ENCODE peak calls at places on chromosome 6, in six cellular contexts. C, L, J, U, M and B are unnamed samples.

GRCh38 chr6:85435872-85436271 is 14.0 kb upstream of the NT5E start:
- DNase-seq in C (no peak), L (no peak), J (no peak), U (no peak), M (no peak), B (no peak)

GRCh38 chr6:61711849-61712248 is 574.2 kb downstream of the KHDRBS2 start:
- DNase-seq in C (no peak), L (peak; percentile 10), J (no peak), U (no peak), M (no peak), B (no peak)

GRCh38 chr6:42012501-42013133 is 37.7 kb upstream of the TAF8 start:
- DNase-seq in C (peak; percentile 9), L (no peak), J (no peak), U (no peak), M (no peak), B (no peak)

GRCh38 chr6:168314948-168315347 is 4.6 kb downstream of the DACT2 start:
- DNase-seq in C (no peak), L (no peak), J (no peak), U (no peak), M (no peak), B (no peak)

GRCh38 chr6:145887969-145888368 is 73.4 kb upstream of the FBXO30 start:
- DNase-seq in C (peak; percentile 23), L (peak; percentile 38), J (no peak), U (no peak), M (no peak), B (no peak)

GRCh38 chr6:114435985-114436384 is 93.2 kb upstream of the HS3ST5 start:
- DNase-seq in C (no peak), L (no peak), J (no peak), U (no peak), M (no peak), B (no peak)

GRCh38 chr6:130366011-130366963 is at the start of gene TMEM200A:
- DNase-seq in C (peak; percentile 48), L (no peak), J (peak; percentile 86), U (peak; percentile 36), M (peak; percentile 54), B (no peak)

GRCh38 chr6:15993716-15994228 is 135.1 kb upstream of the MYLIP start:
- DNase-seq in C (no peak), L (no peak), J (no peak), U (no peak), M (no peak), B (no peak)

GRCh38 chr6:112331306-112331705 is 15.8 kb upstream of the RFPL4B start:
- DNase-seq in C (no peak), L (no peak), J (peak; percentile 52), U (no peak), M (no peak), B (no peak)

GRCh38 chr6:106692112-106692822 is 62.9 kb downstream of the QRSL1 start:
- DNase-seq in C (peak; percentile 2), L (no peak), J (peak; percentile 43), U (no peak), M (no peak), B (no peak)

GRCh38 chr6:35710241-35710847 is 21.6 kb upstream of the FKBP5 start:
- DNase-seq in C (no peak), L (peak; percentile 47), J (no peak), U (no peak), M (no peak), B (no peak)

GRCh38 chr6:44049163-44049988 is 77.9 kb downstream of the MRPL14 start:
- DNase-seq in C (no peak), L (no peak), J (peak; percentile 63), U (peak; percentile 53), M (peak; percentile 63), B (no peak)

GRCh38 chr6:7264686-7265384 is 48.2 kb downstream of the SSR1 start:
- DNase-seq in C (no peak), L (no peak), J (no peak), U (no peak), M (no peak), B (no peak)

GRCh38 chr6:28281288-28282064 is at the start of gene PGBD1:
- DNase-seq in C (peak; percentile 46), L (peak; percentile 90), J (peak; percentile 75), U (peak; percentile 73), M (peak; percentile 71), B (peak; percentile 85)

GRCh38 chr6:33061987-33062386 is 11.5 kb downstream of the HLA-DPA1 start:
- DNase-seq in C (no peak), L (peak; percentile 72), J (no peak), U (peak; percentile 40), M (peak; percentile 60), B (no peak)

GRCh38 chr6:84762941-84763396 is 1.4 kb downstream of the TBX18 start:
- DNase-seq in C (no peak), L (no peak), J (no peak), U (no peak), M (no peak), B (no peak)

GRCh38 chr6:17865798-17866725 is 121.4 kb downstream of the KIF13A start:
- DNase-seq in C (peak; percentile 94), L (no peak), J (peak; percentile 95), U (no peak), M (no peak), B (no peak)

GRCh38 chr6:116840091-116840490 is 11.2 kb upstream of the GPRC6A start:
- DNase-seq in C (peak; percentile 78), L (peak; percentile 75), J (peak; percentile 6), U (no peak), M (no peak), B (no peak)

GRCh38 chr6:137661601-137662000 is 167.4 kb upstream of the OLIG3 start:
- DNase-seq in C (no peak), L (peak; percentile 52), J (peak; percentile 28), U (no peak), M (no peak), B (no peak)

GRCh38 chr6:46921731-46922130 is at the start of gene ADGRF5:
- DNase-seq in C (no peak), L (no peak), J (no peak), U (no peak), M (no peak), B (no peak)

GRCh38 chr6:3356056-3356823 is 97.5 kb downstream of the PSMG4 start:
- DNase-seq in C (no peak), L (peak; percentile 93), J (peak; percentile 42), U (peak; percentile 86), M (peak; percentile 84), B (no peak)

GRCh38 chr6:151690768-151691562 is 116.5 kb upstream of the ESR1 start:
- DNase-seq in C (no peak), L (no peak), J (peak; percentile 21), U (peak; percentile 32), M (no peak), B (no peak)

GRCh38 chr6:110520188-110520956 is 44.0 kb upstream of the SLC22A16 start:
- DNase-seq in C (no peak), L (no peak), J (no peak), U (no peak), M (no peak), B (no peak)

GRCh38 chr6:110520992-110521543 is 44.7 kb upstream of the SLC22A16 start:
- DNase-seq in C (no peak), L (no peak), J (no peak), U (no peak), M (no peak), B (no peak)

GRCh38 chr6:110517034-110517433 is 40.6 kb upstream of the SLC22A16 start:
- DNase-seq in C (no peak), L (no peak), J (no peak), U (no peak), M (no peak), B (no peak)

GRCh38 chr6:110517601-110518280 is 41.3 kb upstream of the SLC22A16 start:
- DNase-seq in C (no peak), L (no peak), J (no peak), U (no peak), M (no peak), B (no peak)

DNA sequence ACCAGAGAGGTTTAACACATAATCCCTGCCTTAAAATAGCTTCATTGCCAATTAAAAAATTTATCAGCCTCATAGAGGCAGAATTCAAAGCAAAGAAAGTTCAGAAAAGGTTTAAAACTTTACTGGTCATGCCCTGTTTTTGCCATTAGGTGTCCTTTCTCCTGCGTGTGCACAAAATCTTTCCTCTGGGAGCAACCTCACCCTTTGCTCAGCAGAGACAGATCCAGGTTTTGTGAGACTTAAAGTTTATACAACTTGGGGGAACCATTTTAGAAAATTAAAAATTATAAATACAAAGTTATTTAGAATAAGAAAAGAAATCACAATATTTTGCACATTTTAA is 41.8 kb upstream of the SLC22A16 start:
- DNase-seq in C (no peak), L (peak; percentile 40), J (no peak), U (no peak), M (no peak), B (no peak)
- TF ChIP-seq CTCF in C (peak; percentile 62), L (peak; percentile 56), J (peak; percentile 56), U (peak; percentile 32), M (peak; percentile 35), B (peak; percentile 71)

GRCh38 chr6:134175532-134176282 is 123.3 kb upstream of the SLC2A12 start:
- DNase-seq in C (peak; percentile 77), L (peak; percentile 81), J (peak; percentile 77), U (peak; percentile 37), M (peak; percentile 47), B (peak; percentile 76)

GRCh38 chr6:134173007-134173690 is 120.7 kb upstream of the SLC2A12 start:
- DNase-seq in C (no peak), L (no peak), J (no peak), U (no peak), M (no peak), B (no peak)

GRCh38 chr6:134173936-134174789 is 121.7 kb upstream of the SLC2A12 start:
- DNase-seq in C (peak; percentile 75), L (peak; percentile 87), J (peak; percentile 72), U (peak; percentile 59), M (peak; percentile 67), B (peak; percentile 86)

GRCh38 chr6:134176283-134176975 is 124.0 kb upstream of the SLC2A12 start:
- DNase-seq in C (peak; percentile 49), L (peak; percentile 16), J (no peak), U (peak; percentile 25), M (no peak), B (no peak)

GRCh38 chr6:134174790-134175531 is 122.5 kb upstream of the SLC2A12 start:
- DNase-seq in C (peak; percentile 84), L (peak; percentile 94), J (peak; percentile 89), U (peak; percentile 92), M (peak; percentile 94), B (peak; percentile 93)
- TF ChIP-seq CTCF in C (no peak), L (no peak), J (peak; percentile 6), U (no peak), M (peak; percentile 19), B (no peak)

GRCh38 chr6:38739532-38739931 is 24.4 kb downstream of the DNAH8 start:
- DNase-seq in C (no peak), L (no peak), J (no peak), U (no peak), M (no peak), B (no peak)
- TF ChIP-seq CTCF in C (peak; percentile 34), L (no peak), J (no peak), U (no peak), M (no peak), B (peak; percentile 71)

DNA sequence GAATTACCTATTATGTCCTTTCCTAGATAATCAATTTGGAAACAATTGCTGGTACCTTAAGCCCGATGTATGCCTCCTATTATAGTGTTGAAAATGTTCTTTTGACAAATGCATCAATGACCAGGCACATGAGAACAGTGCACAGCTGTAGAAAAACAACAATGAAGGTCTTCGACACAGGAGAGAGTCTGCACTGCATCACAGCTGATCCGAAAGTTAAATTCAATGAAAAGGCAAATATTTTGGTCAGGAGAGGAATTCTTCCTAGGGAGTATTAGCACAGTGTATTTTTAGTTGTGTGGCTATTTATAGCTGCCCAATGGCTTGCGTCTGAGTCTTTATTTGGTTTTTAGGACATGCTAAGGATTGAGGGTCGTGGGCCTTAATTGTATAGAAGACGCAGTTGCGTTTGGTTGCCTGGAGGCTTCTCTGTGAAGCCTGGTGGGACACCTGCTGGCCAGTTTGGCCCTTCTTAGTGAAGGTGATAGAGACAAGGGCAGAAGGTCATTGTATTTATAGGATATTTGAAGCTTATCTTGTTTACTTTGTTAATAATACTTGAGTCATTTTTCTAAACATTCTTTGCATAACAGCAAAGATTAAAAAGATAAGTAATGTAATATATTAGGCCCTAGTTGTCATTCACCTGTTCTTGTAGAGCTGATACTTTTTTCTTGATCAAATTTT is 72.3 kb downstream of the CDYL start:
- DNase-seq in C (no peak), L (peak; percentile 44), J (no peak), U (no peak), M (no peak), B (no peak)
- TF ChIP-seq CTCF in C (peak; percentile 65), L (peak; percentile 30), J (peak; percentile 19), U (peak; percentile 36), M (peak; percentile 40), B (peak; percentile 55)